ENCODE peak calls at places on chromosomes 11 and 22, in six cellular contexts. R is A549, B is psoas muscle, S is right lobe of liver, Z is neuronal stem cell, X is breast epithelium. K is an unnamed sample. For H3K4me1, the result is how much of the 10 kb centered on the place peaks cover.

GRCh38 chr11:68551223-68551622 is 90.7 kb downstream of the PPP6R3 start:
- DNase-seq in X (no peak), Z (no peak), B (no peak), S (no peak), R (no peak), K (no peak)

GRCh38 chr11:325796-326591 is 5.3 kb upstream of the IFITM3 start:
- DNase-seq in S (no peak), X (no peak), R (no peak), B (no peak), Z (no peak), K (peak)

GRCh38 chr11:41245184-41245583 is 214.3 kb downstream of the LRRC4C start:
- DNase-seq in S (no peak), R (no peak), X (no peak), Z (no peak), B (no peak), K (peak)

GRCh38 chr11:118735203-118735602 is 55.8 kb upstream of the TREH start:
- DNase-seq in X (no peak), Z (no peak), B (no peak), S (no peak), R (no peak), K (no peak)

GRCh38 chr11:125990244-125990643 is 44.4 kb downstream of the VSIG10L2 start:
- DNase-seq in X (no peak), S (peak), B (no peak), R (no peak), Z (no peak), K (no peak)

GRCh38 chr11:94910281-94910680 is 63.1 kb downstream of the CWC15 start:
- DNase-seq in R (no peak), X (no peak), Z (no peak), B (no peak), S (no peak), K (no peak)

GRCh38 chr22:32761251-32761903 is 40.1 kb upstream of the TIMP3 start:
- DNase-seq in X (no peak), R (no peak), Z (no peak), B (peak), S (no peak), K (peak)

GRCh38 chr11:117970400-117971024 is 15.7 kb upstream of the IL10RA start:
- DNase-seq in R (no peak), S (peak), X (no peak), Z (no peak), B (no peak), K (no peak)

GRCh38 chr22:25186140-25186539 is 13.5 kb upstream of the CRYBB3 start:
- DNase-seq in S (no peak), X (no peak), B (no peak), Z (no peak), R (no peak), K (no peak)

GRCh38 chr11:62737196-62737595 is 8.9 kb downstream of the TTC9C start:
- DNase-seq in Z (no peak), S (no peak), X (no peak), B (no peak), R (no peak), K (no peak)

GRCh38 chr22:45310331-45311032 is 748 bp downstream of the FAM118A start:
- DNase-seq in X (no peak), Z (no peak), B (no peak), S (no peak), R (no peak), K (no peak)

GRCh38 chr11:44333271-44334218 is 23.6 kb upstream of the ALX4 start:
- DNase-seq in Z (no peak), X (no peak), S (no peak), R (peak), B (no peak), K (no peak)

GRCh38 chr11:35725880-35726279 is 63.3 kb downstream of the TRIM44 start:
- DNase-seq in Z (no peak), S (no peak), X (no peak), B (no peak), R (peak), K (no peak)

GRCh38 chr11:118544647-118545010 is 13.6 kb downstream of the TMEM25 start:
- DNase-seq in Z (no peak), S (peak), B (no peak), R (no peak), X (no peak), K (no peak)

GRCh38 chr11:134667505-134667904 is 255.5 kb upstream of the B3GAT1 start:
- DNase-seq in Z (no peak), B (no peak), S (no peak), X (no peak), R (no peak), K (no peak)

GRCh38 chr22:19525666-19526065 is 1.5 kb upstream of the CLDN5 start:
- DNase-seq in R (no peak), Z (no peak), S (peak), B (no peak), X (no peak), K (no peak)

GRCh38 chr22:48918585-48919186 is 909.0 kb downstream of the BRD1 start:
- DNase-seq in B (no peak), Z (no peak), S (no peak), X (no peak), R (no peak), K (no peak)

GRCh38 chr11:23696712-23697111 is 800.1 kb upstream of the LUZP2 start:
- DNase-seq in B (no peak), Z (no peak), R (no peak), X (no peak), S (no peak), K (no peak)

GRCh38 chr11:113311536-113311935 is 2.8 kb upstream of the TTC12 start:
- DNase-seq in S (no peak), B (no peak), Z (no peak), X (no peak), R (no peak), K (no peak)

GRCh38 chr22:40720538-40721256 is 41.4 kb downstream of the MCHR1 start:
- DNase-seq in S (no peak), X (no peak), R (peak), B (no peak), Z (no peak), K (no peak)

GRCh38 chr11:23556163-23556750 is 696.0 kb upstream of the CCDC179 start:
- DNase-seq in R (no peak), S (no peak), Z (no peak), B (no peak), X (no peak), K (no peak)

GRCh38 chr11:118151421-118151820 is 1.2 kb downstream of the SCN4B start:
- DNase-seq in S (no peak), R (no peak), X (no peak), Z (no peak), B (no peak), K (no peak)

GRCh38 chr11:12748561-12748960 is 74.3 kb downstream of the TEAD1 start:
- DNase-seq in R (no peak), X (no peak), Z (no peak), S (no peak), B (no peak), K (no peak)
- H3K4me1 ChIP-seq in R (half or more), X (under half), Z (under half), S (under half), B (half or more), K (under half)

GRCh38 chr22:23753371-23753770 is 854 bp downstream of the VPREB3 start:
- DNase-seq in R (no peak), Z (no peak), B (no peak), S (no peak), X (no peak), K (no peak)
- H3K4me3 ChIP-seq in R (no peak), Z (no peak), B (no peak), S (no peak), X (no peak), K (no peak)

GRCh38 chr11:5046754-5047330 is 516 bp downstream of the OR52J3 start:
- DNase-seq in R (no peak), S (no peak), B (no peak), X (no peak), Z (no peak), K (no peak)
- H3K4me1 ChIP-seq in R (under half), S (under half), B (under half), X (under half), Z (under half), K (under half)

GRCh38 chr11:46295996-46296519 is 18.6 kb downstream of the CREB3L1 start:
- DNase-seq in S (no peak), Z (no peak), B (no peak), X (no peak), R (no peak), K (no peak)
- H3K4me3 ChIP-seq in S (peak), Z (peak), B (peak), X (peak), R (peak), K (peak)

GRCh38 chr22:31049815-31050420 is 31.2 kb upstream of the SMTN start:
- DNase-seq in S (no peak), R (no peak), B (no peak), Z (no peak), X (no peak), K (no peak)
- H3K4me1 ChIP-seq in S (under half), R (under half), B (under half), Z (under half), X (under half), K (under half)

GRCh38 chr22:38866024-38866398 is 6.0 kb downstream of the CBX6 start:
- DNase-seq in R (no peak), Z (no peak), B (no peak), X (no peak), S (no peak), K (peak)
- H3K4me3 ChIP-seq in R (no peak), Z (no peak), B (no peak), X (no peak), S (no peak), K (no peak)

GRCh38 chr11:75499423-75500305 is 26.1 kb downstream of the GDPD5 start:
- DNase-seq in R (peak), B (peak), X (peak), Z (no peak), S (no peak), K (peak)
- H3K4me1 ChIP-seq in R (half or more), B (under half), X (under half), Z (under half), S (under half), K (under half)

GRCh38 chr22:38336699-38337098 is 19.5 kb upstream of the CSNK1E start:
- DNase-seq in Z (no peak), S (no peak), X (no peak), R (no peak), B (no peak), K (no peak)
- H3K4me3 ChIP-seq in Z (no peak), S (no peak), X (peak), R (peak), B (peak), K (no peak)

K was measured in right cardiac atrium.